ENCODE peak calls at places on chromosomes 13 and 19, in six cellular contexts. T, P, Y, S, M and U are unnamed samples.

GRCh38 chr19:4278010-4278409 is 1.1 kb upstream of the SHD start:
- DNase-seq in Y (no peak), S (no peak), M (no peak), P (no peak), T (no peak), U (no peak)

GRCh38 chr13:113742000-113742441 is 17.0 kb upstream of the TMEM255B start:
- DNase-seq in Y (peak; percentile 29), S (no peak), M (no peak), T (no peak), P (no peak), U (peak; percentile 72)

GRCh38 chr19:15187026-15188007 is 13.5 kb downstream of the NOTCH3 start:
- DNase-seq in S (no peak), Y (no peak), P (no peak), M (no peak), T (peak; percentile 82), U (no peak)

GRCh38 chr13:111577429-111577828 is 257.0 kb downstream of the TEX29 start:
- DNase-seq in Y (no peak), P (no peak), T (no peak), S (no peak), M (no peak), U (peak; percentile 16)

GRCh38 chr19:50741179-50741933 is 18.2 kb downstream of the CLEC11A start:
- DNase-seq in P (no peak), S (no peak), Y (no peak), T (no peak), M (no peak), U (no peak)

GRCh38 chr13:85657942-85658341 is 141.3 kb downstream of the SLITRK6 start:
- DNase-seq in T (no peak), P (no peak), S (no peak), M (no peak), Y (no peak), U (no peak)

GRCh38 chr19:18349524-18350128 is 9.2 kb downstream of the PGPEP1 start:
- DNase-seq in M (no peak), S (no peak), Y (peak; percentile 31), T (peak; percentile 67), P (no peak), U (peak; percentile 40)

GRCh38 chr19:6556043-6556449 is 25.2 kb downstream of the TNFSF9 start:
- DNase-seq in S (no peak), Y (no peak), M (no peak), T (no peak), P (no peak), U (no peak)

GRCh38 chr13:114140909-114141255 is 8.5 kb upstream of the RASA3 start:
- DNase-seq in P (no peak), M (no peak), Y (no peak), S (no peak), T (no peak), U (no peak)